ENCODE peak calls at places on chromosomes 5 and 9, in seven cellular contexts. M is NCI-H460, I is fibroblast of the aortic adventitia, G is cardiac muscle cell, K is body of pancreas, L is HFF-Myc, V is HT-29. Z is an unnamed sample.
A peak's percentile ranks its signal among the peaks of the same experiment; 100 is the strongest.

GRCh38 chr9:87290241-87290700 is 207.4 kb upstream of the DAPK1 start:
- DNase-seq in M (peak; percentile 38), I (no peak), G (peak; percentile 77), K (no peak), L (no peak), V (peak; percentile 4), Z (no peak)

GRCh38 chr5:13477118-13477737 is 467.3 kb downstream of the DNAH5 start:
- DNase-seq in M (no peak), I (peak; percentile 77), G (peak; percentile 2), K (no peak), L (no peak), V (no peak), Z (no peak)

GRCh38 chr9:70625078-70625477 is 210.6 kb upstream of the KLF9 start:
- DNase-seq in M (no peak), I (no peak), G (no peak), K (no peak), L (no peak), V (no peak), Z (no peak)

GRCh38 chr9:68740561-68740960 is 35.5 kb downstream of the PIP5K1B start:
- DNase-seq in M (peak; percentile 43), I (no peak), G (no peak), K (no peak), L (no peak), V (peak; percentile 92), Z (no peak)

GRCh38 chr5:139131062-139131856 is 66.9 kb downstream of the SIL1 start:
- DNase-seq in M (no peak), I (peak; percentile 54), G (peak; percentile 63), K (peak; percentile 67), L (no peak), V (no peak), Z (no peak)

GRCh38 chr9:15584383-15584782 is 31.5 kb downstream of the CCDC171 start:
- DNase-seq in M (no peak), I (no peak), G (no peak), K (no peak), L (no peak), V (no peak), Z (no peak)

GRCh38 chr9:5786370-5787127 is 46.4 kb downstream of the ERMP1 start:
- DNase-seq in M (no peak), I (no peak), G (no peak), K (peak; percentile 25), L (no peak), V (no peak), Z (no peak)

GRCh38 chr9:134003237-134003636 is 11.1 kb upstream of the VAV2 start:
- DNase-seq in M (no peak), I (no peak), G (no peak), K (no peak), L (no peak), V (no peak), Z (no peak)

GRCh38 chr5:68424799-68425537 is 209.4 kb downstream of the PIK3R1 start:
- DNase-seq in M (no peak), I (peak; percentile 32), G (peak; percentile 48), K (no peak), L (peak; percentile 32), V (peak; percentile 66), Z (peak; percentile 74)

GRCh38 chr5:126888180-126888579 is 111.2 kb downstream of the LMNB1 start:
- DNase-seq in M (no peak), I (no peak), G (no peak), K (no peak), L (no peak), V (no peak), Z (no peak)

GRCh38 chr5:40030661-40031060 is 605.9 kb upstream of the DAB2 start:
- DNase-seq in M (no peak), I (no peak), G (no peak), K (no peak), L (no peak), V (no peak), Z (no peak)

GRCh38 chr5:153777681-153778080 is 261.0 kb downstream of the FAM114A2 start:
- DNase-seq in M (no peak), I (no peak), G (no peak), K (no peak), L (no peak), V (no peak), Z (no peak)

GRCh38 chr9:121692606-121693505 is 41.4 kb downstream of the DAB2IP start:
- DNase-seq in M (no peak), I (peak; percentile 26), G (no peak), K (peak; percentile 51), L (peak; percentile 26), V (peak; percentile 83), Z (no peak)

GRCh38 chr5:40607202-40607601 is 72.5 kb upstream of the PTGER4 start:
- DNase-seq in M (no peak), I (no peak), G (no peak), K (no peak), L (no peak), V (no peak), Z (no peak)

GRCh38 chr5:159478950-159479349 is 148.7 kb upstream of the IL12B start:
- DNase-seq in M (no peak), I (no peak), G (no peak), K (no peak), L (no peak), V (no peak), Z (no peak)

GRCh38 chr5:39665328-39665727 is 240.5 kb upstream of the DAB2 start:
- DNase-seq in M (no peak), I (no peak), G (no peak), K (no peak), L (no peak), V (no peak), Z (no peak)

GRCh38 chr9:126398403-126399058 is 71.9 kb downstream of the MVB12B start:
- DNase-seq in M (peak; percentile 58), I (peak; percentile 59), G (peak; percentile 70), K (peak; percentile 72), L (no peak), V (peak; percentile 69), Z (peak; percentile 66)

GRCh38 chr5:14665949-14666741 is 1.6 kb downstream of the OTULIN start:
- DNase-seq in M (no peak), I (no peak), G (no peak), K (peak; percentile 24), L (no peak), V (peak; percentile 55), Z (peak; percentile 85)

GRCh38 chr5:10111575-10111974 is 138.1 kb downstream of the ATPSCKMT start:
- DNase-seq in M (peak; percentile 11), I (peak; percentile 61), G (peak; percentile 64), K (no peak), L (peak; percentile 47), V (peak; percentile 61), Z (no peak)

GRCh38 chr5:108953940-108954339 is 206.2 kb downstream of the FER start:
- DNase-seq in M (no peak), I (no peak), G (no peak), K (no peak), L (no peak), V (no peak), Z (no peak)

GRCh38 chr5:62143268-62144229 is 162.5 kb upstream of the KIF2A start:
- DNase-seq in M (peak; percentile 24), I (peak; percentile 57), G (peak; percentile 49), K (no peak), L (peak; percentile 10), V (peak; percentile 46), Z (peak; percentile 12)

GRCh38 chr9:72315089-72315509 is 49.9 kb downstream of the ZFAND5 start:
- DNase-seq in M (no peak), I (peak; percentile 82), G (peak; percentile 86), K (peak; percentile 62), L (peak; percentile 31), V (peak; percentile 84), Z (peak; percentile 14)

GRCh38 chr9:13002740-13003139 is 227.9 kb downstream of the LURAP1L start:
- DNase-seq in M (no peak), I (no peak), G (no peak), K (no peak), L (no peak), V (no peak), Z (no peak)

GRCh38 chr5:17020586-17021362 is 84.7 kb upstream of the MYO10 start:
- DNase-seq in M (no peak), I (no peak), G (no peak), K (no peak), L (no peak), V (no peak), Z (peak; percentile 3)

GRCh38 chr5:79173626-79174025 is 62.0 kb downstream of the BHMT start:
- DNase-seq in M (no peak), I (no peak), G (no peak), K (peak; percentile 49), L (no peak), V (peak; percentile 26), Z (no peak)

GRCh38 chr5:162683280-162683679 is 615.7 kb downstream of the GABRG2 start:
- DNase-seq in M (no peak), I (no peak), G (no peak), K (no peak), L (no peak), V (peak; percentile 68), Z (no peak)

GRCh38 chr5:109865636-109866035 is 175.9 kb downstream of the MAN2A1 start:
- DNase-seq in M (no peak), I (peak; percentile 93), G (peak; percentile 89), K (peak; percentile 79), L (peak; percentile 75), V (no peak), Z (no peak)

GRCh38 chr5:165360366-165361142 is 1855.1 kb downstream of the MAT2B start:
- DNase-seq in M (no peak), I (no peak), G (no peak), K (no peak), L (no peak), V (no peak), Z (no peak)

GRCh38 chr9:124139001-124139400 is 118.7 kb upstream of the NEK6 start:
- DNase-seq in M (no peak), I (peak; percentile 69), G (peak; percentile 80), K (no peak), L (no peak), V (no peak), Z (peak; percentile 38)

Z was measured in GM12865.